ENCODE peak calls at places on chromosomes 3 and 15, in five cellular contexts. I, K, Y, G and D are unnamed samples.

GRCh38 chr15:76359152-76359551 is 22.6 kb downstream of the ISL2 start:
- DNase-seq in I (no peak), K (no peak), Y (no peak), G (no peak), D (no peak)

GRCh38 chr3:52372822-52373504 is 56.8 kb downstream of the DNAH1 start:
- DNase-seq in I (peak; percentile 72), K (no peak), Y (no peak), G (no peak), D (peak; percentile 78)

GRCh38 chr3:45988804-45989203 is 6.8 kb downstream of the FYCO1 start:
- DNase-seq in I (no peak), K (no peak), Y (no peak), G (no peak), D (no peak)

GRCh38 chr3:142931222-142931621 is 32.3 kb downstream of the PAQR9 start:
- DNase-seq in I (no peak), K (no peak), Y (no peak), G (peak; percentile 41), D (peak; percentile 76)

GRCh38 chr15:29268706-29269484 is 727 bp downstream of the NSMCE3 start:
- DNase-seq in I (peak; percentile 28), K (peak; percentile 7), Y (no peak), G (no peak), D (peak; percentile 31)

GRCh38 chr3:131072845-131073244 is 46.2 kb downstream of the NEK11 start:
- DNase-seq in I (no peak), K (no peak), Y (no peak), G (no peak), D (no peak)

GRCh38 chr3:12750658-12751071 is 8.4 kb downstream of the TMEM40 start:
- DNase-seq in I (no peak), K (peak; percentile 48), Y (no peak), G (no peak), D (no peak)

GRCh38 chr3:65597225-65597951 is 441.3 kb downstream of the MAGI1 start:
- DNase-seq in I (no peak), K (no peak), Y (peak; percentile 88), G (no peak), D (peak; percentile 82)

GRCh38 chr3:57152150-57152549 is 13.0 kb downstream of the IL17RD start:
- DNase-seq in I (no peak), K (no peak), Y (no peak), G (peak; percentile 9), D (no peak)

GRCh38 chr3:132265008-132265407 is 52.2 kb upstream of the ACP3 start:
- DNase-seq in I (no peak), K (no peak), Y (no peak), G (no peak), D (no peak)

GRCh38 chr3:188211476-188211875 is 57.5 kb downstream of the LPP start:
- DNase-seq in I (no peak), K (no peak), Y (no peak), G (no peak), D (no peak)

GRCh38 chr15:60737217-60737616 is 258.3 kb upstream of the ICE2 start:
- DNase-seq in I (peak; percentile 11), K (no peak), Y (no peak), G (no peak), D (no peak)

GRCh38 chr3:31343075-31343474 is 189.7 kb upstream of the STT3B start:
- DNase-seq in I (no peak), K (no peak), Y (no peak), G (no peak), D (no peak)

GRCh38 chr3:171838218-171838720 is 4.9 kb upstream of the TMEM212 start:
- DNase-seq in I (no peak), K (no peak), Y (no peak), G (peak; percentile 90), D (no peak)

GRCh38 chr3:30795176-30795575 is 99.3 kb downstream of the GADL1 start:
- DNase-seq in I (no peak), K (no peak), Y (no peak), G (no peak), D (no peak)

DNA sequence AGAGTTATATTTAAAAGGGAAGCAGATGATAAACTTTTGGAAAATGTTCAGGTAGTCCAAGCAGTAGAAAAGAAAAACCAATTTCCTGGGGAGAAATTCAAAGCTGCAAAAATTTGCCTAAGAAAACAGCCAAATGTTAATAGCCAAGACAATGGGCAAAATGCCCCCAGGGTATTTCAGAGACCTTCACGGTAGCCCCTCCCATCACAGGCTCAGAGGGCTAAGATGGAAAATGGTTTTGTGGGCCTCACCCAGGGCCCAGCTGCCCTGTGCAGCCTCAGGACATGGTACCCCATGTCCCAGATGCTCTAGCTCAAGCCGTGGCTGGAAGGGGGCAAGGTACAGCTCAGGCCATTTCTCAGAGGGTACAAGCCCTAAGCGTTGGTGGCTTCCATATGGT is 391.0 kb downstream of the ZIC4 start:
- DNase-seq in I (no peak), K (no peak), Y (no peak), G (no peak), D (peak; percentile 9)
- TF ChIP-seq MAX in I (no peak), K (no peak), Y (no peak), G (no peak), D (no peak)

DNA sequence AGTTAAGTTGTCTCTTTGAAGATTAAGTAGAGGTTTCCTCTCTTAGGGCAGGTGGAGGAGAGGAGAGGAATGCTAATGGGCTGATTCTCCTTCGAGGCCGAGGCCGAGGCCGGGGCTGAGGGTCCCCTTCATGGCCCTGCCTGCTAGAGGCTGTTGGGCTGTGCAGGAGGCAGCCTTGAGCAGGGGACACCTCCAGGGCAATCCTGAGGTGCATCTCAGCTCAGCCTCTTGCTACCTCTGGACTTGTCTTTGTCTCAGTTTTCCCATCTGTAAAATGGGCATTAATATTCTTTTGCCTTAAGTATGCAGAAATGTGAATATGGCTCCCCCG is 97.7 kb upstream of the PRR20G start:
- DNase-seq in I (no peak), K (no peak), Y (no peak), G (no peak), D (no peak)
- TF ChIP-seq ATF2 in I (no peak), K (no peak), Y (no peak), G (no peak), D (no peak)

GRCh38 chr3:4900298-4900697 is 78.9 kb upstream of the BHLHE40 start:
- DNase-seq in I (no peak), K (no peak), Y (no peak), G (no peak), D (no peak)

GRCh38 chr3:4897765-4898453 is 81.3 kb upstream of the BHLHE40 start:
- DNase-seq in I (no peak), K (no peak), Y (no peak), G (no peak), D (no peak)

GRCh38 chr3:4895848-4896247 is 83.4 kb upstream of the BHLHE40 start:
- DNase-seq in I (no peak), K (no peak), Y (no peak), G (no peak), D (no peak)

GRCh38 chr3:4899654-4900236 is 79.5 kb upstream of the BHLHE40 start:
- DNase-seq in I (no peak), K (no peak), Y (no peak), G (no peak), D (no peak)

GRCh38 chr3:4898454-4899313 is 80.6 kb upstream of the BHLHE40 start:
- DNase-seq in I (peak; percentile 55), K (peak; percentile 53), Y (no peak), G (no peak), D (no peak)
- TF ChIP-seq ATF3 in I (peak; percentile 49), K (no peak), Y (no peak), G (no peak), D (no peak)

DNA sequence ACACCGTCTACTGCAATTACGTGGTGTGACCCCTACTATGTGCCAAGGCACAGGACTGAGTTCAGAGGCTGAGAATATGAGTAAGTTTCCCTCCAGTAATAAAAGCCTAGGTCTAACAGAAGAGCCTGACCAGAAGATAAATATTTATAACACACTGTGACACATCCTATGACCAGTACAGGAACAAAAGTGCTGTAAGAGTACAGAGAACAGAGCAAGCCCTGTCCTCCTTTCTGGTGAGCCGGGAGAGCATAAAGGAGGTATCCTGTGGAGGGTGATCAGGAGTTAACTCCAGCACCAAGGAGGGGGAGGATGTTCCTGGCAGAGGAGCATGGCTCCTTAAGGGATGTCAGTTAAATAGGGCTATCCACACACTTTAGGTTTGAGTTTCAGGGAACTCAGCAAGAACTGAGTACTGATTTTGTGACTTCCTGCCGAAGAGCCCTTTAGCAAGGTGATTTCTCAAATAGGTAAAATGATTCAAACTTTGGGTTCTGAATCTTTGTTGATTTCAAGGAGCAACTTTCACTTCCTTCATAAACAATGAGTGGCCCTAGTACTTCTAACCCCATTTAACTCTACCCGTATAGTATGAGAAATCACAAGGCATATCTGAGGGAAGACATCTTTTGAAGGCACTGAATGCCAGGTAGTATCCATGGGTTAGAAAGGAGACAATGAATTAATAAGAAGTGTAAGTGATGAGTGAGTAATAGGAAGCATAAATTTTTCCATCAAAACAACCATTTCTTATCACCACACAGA is 198.0 kb downstream of the THRB start:
- DNase-seq in I (no peak), K (no peak), Y (no peak), G (no peak), D (no peak)
- TF ChIP-seq MAX in I (no peak), K (no peak), Y (no peak), G (no peak), D (no peak)